ENCODE peak calls at places on chromosomes 11 and 22, in ten cellular contexts. L is lower leg skin, R is lower lobe of right lung, N is GM13976, E is nephron progenitor cell, Y is upper lobe of left lung, O is adrenal gland, Q is esophagus squamous epithelium, M is cardiac fibroblast, X is heart right ventricle. C is an unnamed sample.

GRCh38 chr22:44940121-44940520 is 69.7 kb downstream of the PHF21B start:
- DNase-seq in L (no peak), R (no peak), N (no peak), E (no peak), Y (no peak), O (no peak), Q (no peak), M (no peak), X (no peak), C (no peak)

GRCh38 chr11:59000007-59000406 is 60.7 kb downstream of the GLYATL1 start:
- DNase-seq in L (no peak), R (no peak), N (no peak), E (no peak), Y (no peak), O (no peak), Q (no peak), M (peak; percentile 0), X (no peak), C (no peak)

GRCh38 chr22:38120359-38121110 is 10.1 kb upstream of the BAIAP2L2 start:
- DNase-seq in L (no peak), R (peak; percentile 35), N (no peak), E (no peak), Y (no peak), O (no peak), Q (no peak), M (no peak), X (no peak), C (no peak)

GRCh38 chr11:126607374-126607773 is 251.9 kb downstream of the ST3GAL4 start:
- DNase-seq in L (no peak), R (no peak), N (peak; percentile 69), E (peak; percentile 68), Y (no peak), O (peak; percentile 62), Q (no peak), M (peak; percentile 51), X (peak; percentile 11), C (peak; percentile 52)

GRCh38 chr22:35425971-35426800 is 26.2 kb downstream of the MCM5 start:
- DNase-seq in L (no peak), R (no peak), N (no peak), E (peak; percentile 50), Y (no peak), O (no peak), Q (no peak), M (no peak), X (no peak), C (no peak)

GRCh38 chr11:120079750-120080610 is 57.9 kb downstream of the TRIM29 start:
- DNase-seq in L (no peak), R (no peak), N (no peak), E (no peak), Y (peak; percentile 27), O (peak; percentile 35), Q (no peak), M (no peak), X (no peak), C (no peak)

GRCh38 chr11:88315981-88316441 is 21.5 kb downstream of the CTSC start:
- DNase-seq in L (no peak), R (no peak), N (no peak), E (no peak), Y (no peak), O (no peak), Q (no peak), M (no peak), X (no peak), C (no peak)

GRCh38 chr11:62709262-62710000 is 2.0 kb downstream of the GNG3 start:
- DNase-seq in L (peak; percentile 99), R (peak; percentile 99), N (peak; percentile 93), E (peak; percentile 91), Y (peak; percentile 99), O (peak; percentile 99), Q (peak; percentile 94), M (peak; percentile 99), X (peak; percentile 99), C (peak; percentile 92)

GRCh38 chr11:102603091-102603490 is 22.0 kb downstream of the MMP20 start:
- DNase-seq in L (no peak), R (no peak), N (no peak), E (no peak), Y (peak; percentile 34), O (no peak), Q (no peak), M (peak; percentile 81), X (no peak), C (no peak)

GRCh38 chr22:25054943-25055511 is 102.5 kb downstream of the KIAA1671 start:
- DNase-seq in L (peak; percentile 53), R (no peak), N (no peak), E (no peak), Y (no peak), O (peak; percentile 50), Q (no peak), M (no peak), X (no peak), C (no peak)

GRCh38 chr11:32070707-32071106 is 20.2 kb upstream of the RCN1 start:
- DNase-seq in L (no peak), R (no peak), N (no peak), E (no peak), Y (no peak), O (no peak), Q (no peak), M (no peak), X (no peak), C (no peak)

GRCh38 chr11:32069361-32070058 is 21.4 kb upstream of the RCN1 start:
- DNase-seq in L (no peak), R (no peak), N (peak; percentile 32), E (no peak), Y (no peak), O (no peak), Q (no peak), M (no peak), X (no peak), C (peak; percentile 27)

GRCh38 chr11:32068134-32068533 is 22.7 kb upstream of the RCN1 start:
- DNase-seq in L (no peak), R (no peak), N (no peak), E (no peak), Y (no peak), O (no peak), Q (no peak), M (peak; percentile 4), X (no peak), C (no peak)

GRCh38 chr11:32072872-32073661 is 17.8 kb upstream of the RCN1 start:
- DNase-seq in L (no peak), R (no peak), N (no peak), E (peak; percentile 56), Y (no peak), O (no peak), Q (no peak), M (no peak), X (no peak), C (no peak)

DNA sequence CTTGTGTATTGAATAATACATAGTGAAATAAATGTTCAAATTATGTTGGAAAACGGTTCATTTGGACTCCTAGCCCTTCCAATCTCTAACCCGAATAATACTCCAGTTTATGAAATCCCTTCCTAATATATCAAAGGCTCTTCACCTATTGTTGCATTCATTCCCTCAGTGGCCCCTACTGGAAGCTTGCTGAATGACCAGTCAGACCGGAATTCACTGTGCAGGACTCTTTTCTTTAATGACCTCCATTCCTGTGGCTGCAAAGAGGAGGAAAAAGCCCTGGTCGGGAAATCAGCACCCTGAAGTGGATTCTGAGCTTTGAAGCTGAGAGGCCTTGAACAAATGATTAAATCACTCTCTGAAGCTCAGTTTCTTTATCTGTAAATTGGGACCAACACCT is 19.1 kb upstream of the RCN1 start:
- DNase-seq in L (no peak), R (no peak), N (no peak), E (no peak), Y (peak; percentile 50), O (peak; percentile 18), Q (no peak), M (peak; percentile 71), X (no peak), C (no peak)
- TF ChIP-seq CTCF in L (no peak), R (peak; percentile 26), N (no peak), E (peak; percentile 42), Y (peak; percentile 39), O (no peak), Q (no peak), M (peak; percentile 74), X (peak; percentile 16), C (no peak)

GRCh38 chr11:131397666-131398065 is 27.3 kb downstream of the NTM start:
- DNase-seq in L (no peak), R (no peak), N (no peak), E (no peak), Y (no peak), O (no peak), Q (no peak), M (no peak), X (no peak), C (no peak)
- TF ChIP-seq CTCF in L (no peak), R (no peak), N (no peak), E (no peak), Y (no peak), O (no peak), Q (no peak), M (no peak), X (no peak), C (no peak)

GRCh38 chr22:33756508-33756949 is 163.7 kb downstream of the LARGE1 start:
- DNase-seq in L (no peak), R (no peak), N (no peak), E (no peak), Y (no peak), O (no peak), Q (no peak), M (no peak), X (peak; percentile 18), C (no peak)
- TF ChIP-seq CTCF in L (no peak), R (no peak), N (no peak), E (no peak), Y (no peak), O (no peak), Q (no peak), M (no peak), X (peak; percentile 10), C (no peak)

GRCh38 chr11:22192642-22193347 is at the start of gene ANO5:
- DNase-seq in L (peak; percentile 14), R (peak; percentile 73), N (peak; percentile 78), E (peak; percentile 86), Y (peak; percentile 64), O (peak; percentile 73), Q (no peak), M (no peak), X (peak; percentile 78), C (peak; percentile 52)

GRCh38 chr11:22192289-22192641 is 620 bp upstream of the ANO5 start:
- DNase-seq in L (no peak), R (no peak), N (peak; percentile 14), E (no peak), Y (peak; percentile 43), O (peak; percentile 17), Q (no peak), M (no peak), X (peak; percentile 8), C (no peak)

GRCh38 chr11:22197139-22197893 is 4.4 kb downstream of the ANO5 start:
- DNase-seq in L (no peak), R (no peak), N (no peak), E (no peak), Y (no peak), O (no peak), Q (no peak), M (no peak), X (no peak), C (no peak)

GRCh38 chr11:22193348-22194051 is 615 bp downstream of the ANO5 start:
- DNase-seq in L (no peak), R (peak; percentile 48), N (peak; percentile 49), E (peak; percentile 46), Y (no peak), O (peak; percentile 23), Q (no peak), M (no peak), X (peak; percentile 13), C (peak; percentile 31)

DNA sequence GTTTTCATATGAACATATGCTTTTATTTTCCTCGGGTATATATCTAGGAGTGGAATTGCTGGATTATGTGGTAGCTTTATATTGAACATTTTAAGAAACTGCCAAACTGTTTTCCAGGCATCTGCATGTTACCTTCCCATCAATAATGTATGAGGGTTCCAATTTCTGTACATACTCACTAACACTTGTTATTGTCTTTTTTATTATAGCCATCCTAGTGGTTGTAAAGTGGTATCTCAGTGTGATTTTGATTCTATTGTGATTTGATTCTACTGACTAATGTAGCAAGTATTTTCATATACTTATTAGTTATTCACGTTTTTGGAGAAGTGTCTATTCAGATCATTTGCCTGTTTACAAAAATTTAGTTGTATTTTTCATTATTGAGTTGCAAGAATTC is 2.0 kb downstream of the ANO5 start:
- DNase-seq in L (no peak), R (no peak), N (no peak), E (no peak), Y (no peak), O (no peak), Q (no peak), M (no peak), X (no peak), C (no peak)
- TF ChIP-seq CTCF in L (no peak), R (no peak), N (no peak), E (no peak), Y (no peak), O (no peak), Q (no peak), M (no peak), X (no peak), C (no peak)

C was measured in GM20000.